ENCODE peak calls at places on chromosomes 6 and 20, in six cellular contexts. O is NCI-H345, Z is KG1, F is amygdala, D is iPS-NIHi11, Q is Peyer's patch. B is an unnamed sample.

GRCh38 chr20:64079273-64080012 is at the start of gene RGS19:
- DNase-seq in O (peak; percentile 78), F (no peak), Q (peak; percentile 94), D (peak; percentile 90), Z (peak; percentile 92), B (peak; percentile 91)

GRCh38 chr6:149152521-149152920 is 165.0 kb upstream of the TAB2 start:
- DNase-seq in O (no peak), Q (no peak), D (no peak), Z (no peak), F (no peak), B (no peak)

GRCh38 chr6:66900081-66900770 is 1193.2 kb upstream of the EYS start:
- DNase-seq in O (no peak), D (no peak), Q (no peak), F (no peak), Z (no peak), B (no peak)

GRCh38 chr20:1462834-1463233 is 3.8 kb downstream of the NSFL1C start:
- DNase-seq in F (no peak), Q (no peak), Z (no peak), D (no peak), O (no peak), B (no peak)

GRCh38 chr20:37297066-37297736 is 7.7 kb downstream of the MANBAL start:
- DNase-seq in O (no peak), D (no peak), Q (no peak), F (no peak), Z (no peak), B (no peak)

GRCh38 chr6:82045965-82046756 is 201.4 kb downstream of the IBTK start:
- DNase-seq in D (no peak), O (no peak), Q (no peak), Z (no peak), F (no peak), B (no peak)

GRCh38 chr6:44339763-44340625 is 2.5 kb upstream of the SPATS1 start:
- DNase-seq in D (no peak), Z (no peak), O (no peak), F (no peak), Q (no peak), B (no peak)

GRCh38 chr20:49505518-49505917 is 23.1 kb upstream of the KCNB1 start:
- DNase-seq in D (peak; percentile 68), O (peak; percentile 79), Z (no peak), F (no peak), Q (no peak), B (peak; percentile 51)

GRCh38 chr6:79455446-79455845 is 81.8 kb downstream of the LCA5 start:
- DNase-seq in Q (no peak), Z (no peak), O (no peak), D (no peak), F (no peak), B (no peak)

GRCh38 chr6:158018370-158018771 is 36.7 kb downstream of the SYNJ2 start:
- DNase-seq in O (no peak), Q (no peak), F (no peak), D (no peak), Z (no peak), B (no peak)

GRCh38 chr6:52790841-52791240 is 12.8 kb downstream of the GSTA1 start:
- DNase-seq in O (no peak), F (no peak), Q (no peak), Z (no peak), D (no peak), B (no peak)

GRCh38 chr20:62208061-62208804 is 11.8 kb downstream of the HRH3 start:
- DNase-seq in O (no peak), D (no peak), Z (no peak), F (no peak), Q (no peak), B (no peak)

GRCh38 chr6:114040871-114041270 is 69.9 kb upstream of the HDAC2 start:
- DNase-seq in F (no peak), Z (no peak), Q (no peak), D (no peak), O (no peak), B (no peak)

GRCh38 chr6:89985744-89986493 is 91.7 kb downstream of the GJA10 start:
- DNase-seq in Z (no peak), O (no peak), Q (no peak), F (no peak), D (no peak), B (no peak)

GRCh38 chr20:38601216-38602184 is at the start of gene ARHGAP40:
- DNase-seq in F (no peak), D (peak; percentile 77), Q (no peak), O (no peak), Z (no peak), B (peak; percentile 67)

GRCh38 chr20:57579898-57580447 is 19.1 kb downstream of the PCK1 start:
- DNase-seq in Z (no peak), Q (no peak), F (no peak), D (no peak), O (no peak), B (no peak)

GRCh38 chr6:63197741-63198140 is 13.5 kb upstream of the FKBP1C start:
- DNase-seq in Q (no peak), Z (no peak), D (no peak), F (no peak), O (no peak), B (no peak)

GRCh38 chr6:127282184-127282583 is 15.5 kb downstream of the RNF146 start:
- DNase-seq in Q (no peak), O (no peak), F (no peak), Z (no peak), D (no peak), B (no peak)

B was measured in D341Med.